ENCODE peak calls at places on chromosomes 11 and 22, in six cellular contexts. One of them, this sample, is unnamed. For H3K4me1, the result is how much of the 10 kb centered on the place peaks cover.

GRCh38 chr11:104581246-104581980 is 316.8 kb downstream of the CASP12 start:
- DNase-seq in K562: no peak
- DNase-seq in lower lobe of right lung: no peak
- DNase-seq in CD4-positive, alpha-beta memory T cell: no peak
- DNase-seq in body of pancreas: no peak
- DNase-seq in aorta: no peak
- DNase-seq in this sample: no peak

GRCh38 chr22:48569476-48570233 is 1258.0 kb downstream of the BRD1 start:
- DNase-seq in lower lobe of right lung: peak
- DNase-seq in body of pancreas: no peak
- DNase-seq in K562: no peak
- DNase-seq in CD4-positive, alpha-beta memory T cell: no peak
- DNase-seq in aorta: no peak
- DNase-seq in this sample: no peak

GRCh38 chr11:42237701-42238235 is 778.3 kb upstream of the LRRC4C start:
- DNase-seq in aorta: no peak
- DNase-seq in lower lobe of right lung: no peak
- DNase-seq in CD4-positive, alpha-beta memory T cell: no peak
- DNase-seq in K562: no peak
- DNase-seq in body of pancreas: no peak
- DNase-seq in this sample: no peak

GRCh38 chr11:702731-703461 is 3.1 kb upstream of the EPS8L2 start:
- DNase-seq in aorta: peak
- DNase-seq in body of pancreas: peak
- DNase-seq in CD4-positive, alpha-beta memory T cell: no peak
- DNase-seq in lower lobe of right lung: peak
- DNase-seq in K562: no peak
- DNase-seq in this sample: peak

GRCh38 chr11:119222308-119222707 is 16.2 kb downstream of the CBL start:
- DNase-seq in lower lobe of right lung: no peak
- DNase-seq in aorta: no peak
- DNase-seq in K562: no peak
- DNase-seq in body of pancreas: no peak
- DNase-seq in CD4-positive, alpha-beta memory T cell: no peak
- DNase-seq in this sample: no peak

GRCh38 chr11:61481806-61482205 is 26.7 kb upstream of the LRRC10B start:
- DNase-seq in CD4-positive, alpha-beta memory T cell: no peak
- DNase-seq in lower lobe of right lung: no peak
- DNase-seq in K562: no peak
- DNase-seq in aorta: no peak
- DNase-seq in body of pancreas: no peak
- DNase-seq in this sample: no peak

GRCh38 chr11:68584991-68585524 is 99.3 kb upstream of the GAL start:
- DNase-seq in aorta: no peak
- DNase-seq in lower lobe of right lung: no peak
- DNase-seq in body of pancreas: no peak
- DNase-seq in K562: no peak
- DNase-seq in CD4-positive, alpha-beta memory T cell: no peak
- DNase-seq in this sample: no peak

GRCh38 chr11:8326337-8326736 is 62.7 kb upstream of the LMO1 start:
- DNase-seq in body of pancreas: no peak
- DNase-seq in CD4-positive, alpha-beta memory T cell: no peak
- DNase-seq in lower lobe of right lung: no peak
- DNase-seq in aorta: no peak
- DNase-seq in K562: no peak
- DNase-seq in this sample: no peak

GRCh38 chr11:3667149-3668035 is 3.8 kb downstream of the CHRNA10 start:
- DNase-seq in aorta: no peak
- DNase-seq in K562: no peak
- DNase-seq in CD4-positive, alpha-beta memory T cell: no peak
- DNase-seq in body of pancreas: no peak
- DNase-seq in lower lobe of right lung: no peak
- DNase-seq in this sample: no peak

GRCh38 chr22:45302047-45302446 is 7.7 kb upstream of the FAM118A start:
- DNase-seq in lower lobe of right lung: no peak
- DNase-seq in CD4-positive, alpha-beta memory T cell: no peak
- DNase-seq in aorta: no peak
- DNase-seq in K562: no peak
- DNase-seq in body of pancreas: no peak
- DNase-seq in this sample: no peak

GRCh38 chr11:20026629-20027545 is 133.4 kb downstream of the DBX1 start:
- DNase-seq in K562: no peak
- DNase-seq in CD4-positive, alpha-beta memory T cell: no peak
- DNase-seq in lower lobe of right lung: no peak
- DNase-seq in body of pancreas: peak
- DNase-seq in aorta: no peak
- DNase-seq in this sample: no peak

GRCh38 chr22:44648821-44649566 is 53.0 kb upstream of the PRR5 start:
- DNase-seq in CD4-positive, alpha-beta memory T cell: no peak
- DNase-seq in aorta: no peak
- DNase-seq in body of pancreas: no peak
- DNase-seq in K562: no peak
- DNase-seq in lower lobe of right lung: peak
- DNase-seq in this sample: peak

GRCh38 chr11:721913-722811 is 16.1 kb downstream of the EPS8L2 start:
- DNase-seq in body of pancreas: no peak
- DNase-seq in K562: peak
- DNase-seq in lower lobe of right lung: peak
- DNase-seq in CD4-positive, alpha-beta memory T cell: peak
- DNase-seq in aorta: peak
- DNase-seq in this sample: peak

DNA sequence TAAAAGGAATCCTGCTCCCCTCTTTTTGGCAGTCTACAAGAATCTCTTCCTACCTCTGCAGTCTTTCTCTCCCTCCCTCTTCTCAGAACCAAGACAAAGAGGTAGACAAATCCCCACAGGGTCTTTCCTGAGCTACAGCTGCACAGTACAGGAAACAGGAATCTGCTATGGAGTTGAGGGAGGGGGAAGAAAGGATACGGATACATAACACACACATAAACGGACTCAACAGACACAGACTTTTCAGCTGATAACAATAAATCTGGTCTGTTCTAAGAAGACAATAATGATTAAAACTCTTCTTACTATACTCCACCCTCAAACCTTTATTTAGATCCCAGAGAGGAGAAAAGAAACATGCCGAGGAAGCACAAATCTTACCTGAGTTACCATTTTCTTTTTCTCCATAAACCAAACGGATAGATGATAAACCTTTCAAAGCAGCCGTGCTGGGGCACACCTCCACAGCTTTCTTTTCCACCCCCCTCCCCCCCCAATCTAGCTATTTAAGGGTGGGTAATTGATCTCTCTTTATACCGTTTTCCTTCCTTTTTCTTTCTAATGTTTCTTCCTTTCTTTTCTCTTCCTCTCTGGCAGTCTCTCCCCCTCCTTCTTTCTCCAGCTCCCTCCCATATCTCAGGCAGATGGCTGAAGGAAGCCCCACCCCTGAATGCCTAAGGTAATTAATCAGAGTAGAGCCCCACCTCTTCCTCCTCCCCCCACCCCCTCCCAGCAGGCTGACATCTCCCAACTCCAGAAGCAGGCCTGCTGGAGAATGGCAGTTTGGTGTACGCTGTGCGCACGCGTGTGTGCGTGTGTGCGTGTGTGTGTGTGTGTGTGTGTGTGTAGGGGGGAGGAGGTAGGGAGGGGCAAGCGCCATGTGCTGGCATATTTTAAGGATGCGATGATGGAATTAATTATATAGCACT is 122.4 kb downstream of the APOL5 start:
- DNase-seq in K562: peak
- DNase-seq in lower lobe of right lung: peak
- DNase-seq in CD4-positive, alpha-beta memory T cell: no peak
- DNase-seq in body of pancreas: peak
- DNase-seq in aorta: peak
- DNase-seq in this sample: peak
- H3K4me1 ChIP-seq in K562: under half
- H3K4me1 ChIP-seq in lower lobe of right lung: under half
- H3K4me1 ChIP-seq in CD4-positive, alpha-beta memory T cell: under half
- H3K4me1 ChIP-seq in body of pancreas: under half
- H3K4me1 ChIP-seq in aorta: under half
- H3K4me1 ChIP-seq in this sample: under half

GRCh38 chr22:20978419-20978818 is 3.7 kb upstream of the LZTR1 start:
- DNase-seq in body of pancreas: no peak
- DNase-seq in aorta: no peak
- DNase-seq in CD4-positive, alpha-beta memory T cell: no peak
- DNase-seq in K562: no peak
- DNase-seq in lower lobe of right lung: no peak
- DNase-seq in this sample: no peak

GRCh38 chr22:20977516-20978170 is 4.5 kb upstream of the LZTR1 start:
- DNase-seq in K562: no peak
- DNase-seq in lower lobe of right lung: no peak
- DNase-seq in aorta: peak
- DNase-seq in CD4-positive, alpha-beta memory T cell: no peak
- DNase-seq in body of pancreas: no peak
- DNase-seq in this sample: no peak

GRCh38 chr22:20980523-20980922 is 1.6 kb upstream of the LZTR1 start:
- DNase-seq in body of pancreas: no peak
- DNase-seq in CD4-positive, alpha-beta memory T cell: no peak
- DNase-seq in K562: no peak
- DNase-seq in aorta: no peak
- DNase-seq in lower lobe of right lung: no peak
- DNase-seq in this sample: no peak

GRCh38 chr22:20979940-20980453 is 2.1 kb upstream of the LZTR1 start:
- DNase-seq in K562: no peak
- DNase-seq in CD4-positive, alpha-beta memory T cell: no peak
- DNase-seq in body of pancreas: no peak
- DNase-seq in aorta: peak
- DNase-seq in lower lobe of right lung: no peak
- DNase-seq in this sample: no peak

DNA sequence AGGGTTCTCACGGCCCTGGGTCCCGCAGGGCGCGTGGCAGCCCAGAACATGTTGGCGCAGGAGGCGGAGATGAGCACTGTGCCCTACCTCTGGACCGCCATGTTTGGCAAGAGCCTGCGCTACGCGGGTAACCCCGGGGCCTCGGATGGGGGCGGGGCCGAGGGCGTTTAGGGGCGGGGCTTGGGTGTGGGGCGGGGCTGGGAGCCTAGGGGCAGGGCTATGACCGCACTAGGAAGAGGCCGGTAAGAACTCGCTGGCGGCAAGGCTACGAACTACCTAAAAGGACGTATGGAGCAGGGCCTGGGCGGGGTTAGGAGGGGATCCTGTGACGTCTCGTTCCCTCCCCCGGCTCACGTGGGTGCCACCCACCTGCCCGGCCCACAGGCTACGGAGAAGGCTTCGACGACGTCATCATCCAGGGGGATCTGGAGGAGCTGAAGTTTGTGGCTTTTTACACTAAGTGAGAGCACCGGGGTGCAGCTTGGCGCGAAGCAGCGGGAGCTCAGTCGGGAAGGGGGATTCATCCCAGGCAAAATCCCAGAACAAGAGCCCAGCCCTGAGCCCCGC is 2.8 kb upstream of the LZTR1 start:
- DNase-seq in lower lobe of right lung: peak
- DNase-seq in body of pancreas: peak
- DNase-seq in CD4-positive, alpha-beta memory T cell: peak
- DNase-seq in K562: peak
- DNase-seq in aorta: peak
- DNase-seq in this sample: peak
- H3K4me3 ChIP-seq in lower lobe of right lung: peak
- H3K4me3 ChIP-seq in body of pancreas: no peak
- H3K4me3 ChIP-seq in CD4-positive, alpha-beta memory T cell: no peak
- H3K4me3 ChIP-seq in K562: no peak
- H3K4me3 ChIP-seq in aorta: no peak
- H3K4me3 ChIP-seq in this sample: peak

GRCh38 chr22:37750596-37751162 is 53.8 kb downstream of the TRIOBP start:
- DNase-seq in body of pancreas: peak
- DNase-seq in K562: no peak
- DNase-seq in aorta: no peak
- DNase-seq in CD4-positive, alpha-beta memory T cell: no peak
- DNase-seq in lower lobe of right lung: no peak
- DNase-seq in this sample: no peak
- H3K27ac ChIP-seq in body of pancreas: peak
- H3K27ac ChIP-seq in K562: no peak
- H3K27ac ChIP-seq in aorta: no peak
- H3K27ac ChIP-seq in CD4-positive, alpha-beta memory T cell: no peak
- H3K27ac ChIP-seq in lower lobe of right lung: peak
- H3K27ac ChIP-seq in this sample: peak

DNA sequence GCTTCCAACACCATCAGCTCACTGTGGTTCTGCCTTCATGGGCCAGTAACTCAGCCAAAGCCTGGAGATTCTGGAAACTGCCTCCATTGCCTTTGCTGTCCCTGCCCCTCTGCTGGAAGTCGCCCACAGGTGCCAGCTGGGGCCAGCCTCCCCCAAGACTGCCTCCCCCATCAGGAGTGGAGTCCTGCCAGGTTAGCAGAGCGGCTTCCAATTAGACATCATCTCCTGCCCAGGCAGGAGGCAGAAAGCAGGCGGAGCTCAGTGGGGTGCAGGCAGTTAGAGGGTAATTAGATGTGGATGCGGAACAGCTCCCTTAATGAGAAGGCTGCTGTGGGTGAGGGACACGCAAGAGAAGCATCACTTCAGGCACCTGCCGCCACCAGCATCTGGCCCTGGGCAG is 90.9 kb upstream of the TP53I11 start:
- DNase-seq in aorta: no peak
- DNase-seq in K562: no peak
- DNase-seq in lower lobe of right lung: no peak
- DNase-seq in CD4-positive, alpha-beta memory T cell: no peak
- DNase-seq in body of pancreas: no peak
- DNase-seq in this sample: no peak
- H3K4me1 ChIP-seq in aorta: under half
- H3K4me1 ChIP-seq in K562: under half
- H3K4me1 ChIP-seq in lower lobe of right lung: under half
- H3K4me1 ChIP-seq in CD4-positive, alpha-beta memory T cell: under half
- H3K4me1 ChIP-seq in body of pancreas: under half
- H3K4me1 ChIP-seq in this sample: under half

GRCh38 chr22:36419177-36419911 is 31.6 kb upstream of the MYH9 start:
- DNase-seq in body of pancreas: no peak
- DNase-seq in lower lobe of right lung: no peak
- DNase-seq in K562: peak
- DNase-seq in CD4-positive, alpha-beta memory T cell: no peak
- DNase-seq in aorta: no peak
- DNase-seq in this sample: no peak
- H3K4me3 ChIP-seq in body of pancreas: no peak
- H3K4me3 ChIP-seq in lower lobe of right lung: peak
- H3K4me3 ChIP-seq in K562: no peak
- H3K4me3 ChIP-seq in CD4-positive, alpha-beta memory T cell: no peak
- H3K4me3 ChIP-seq in aorta: no peak
- H3K4me3 ChIP-seq in this sample: peak

GRCh38 chr22:37747090-37747714 is 50.4 kb downstream of the TRIOBP start:
- DNase-seq in K562: peak
- DNase-seq in body of pancreas: peak
- DNase-seq in CD4-positive, alpha-beta memory T cell: no peak
- DNase-seq in aorta: no peak
- DNase-seq in lower lobe of right lung: no peak
- DNase-seq in this sample: no peak
- H3K27ac ChIP-seq in K562: peak
- H3K27ac ChIP-seq in body of pancreas: peak
- H3K27ac ChIP-seq in CD4-positive, alpha-beta memory T cell: peak
- H3K27ac ChIP-seq in aorta: no peak
- H3K27ac ChIP-seq in lower lobe of right lung: peak
- H3K27ac ChIP-seq in this sample: peak

DNA sequence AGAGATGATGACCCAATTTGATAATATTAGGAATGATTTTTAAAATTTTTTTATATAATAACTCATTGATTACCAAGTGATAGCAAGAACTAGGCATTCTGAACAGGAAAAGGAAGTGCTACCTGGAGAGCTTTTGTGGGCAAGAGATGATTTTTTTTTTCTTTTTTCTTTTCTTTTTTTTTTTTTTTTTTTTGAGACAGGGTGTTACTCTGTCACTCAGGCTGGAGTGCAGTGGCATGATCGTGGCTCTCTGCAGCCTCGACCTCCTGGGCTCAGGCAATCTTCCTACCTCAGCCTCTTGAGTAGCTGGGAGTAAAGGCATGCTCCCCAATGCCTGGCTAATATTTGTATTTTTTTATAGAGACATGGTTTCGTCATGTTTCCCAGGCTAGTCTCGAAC is 40.4 kb downstream of the TNRC6B start:
- DNase-seq in body of pancreas: no peak
- DNase-seq in lower lobe of right lung: no peak
- DNase-seq in K562: no peak
- DNase-seq in aorta: no peak
- DNase-seq in CD4-positive, alpha-beta memory T cell: no peak
- DNase-seq in this sample: no peak
- H3K4me1 ChIP-seq in body of pancreas: under half
- H3K4me1 ChIP-seq in lower lobe of right lung: half or more
- H3K4me1 ChIP-seq in K562: under half
- H3K4me1 ChIP-seq in aorta: under half
- H3K4me1 ChIP-seq in CD4-positive, alpha-beta memory T cell: half or more
- H3K4me1 ChIP-seq in this sample: half or more

This sample was measured in upper lobe of right lung.